ENCODE peak calls at places on chromosomes 2 and 18, in seven cellular contexts. G is transverse colon, P is prostate gland, A is vagina, I is K562, M is upper lobe of left lung, H is stomach. D is an unnamed sample.

GRCh38 chr18:51724790-51725721 is 527.6 kb upstream of the MEX3C start:
- DNase-seq in G (no peak), P (no peak), A (no peak), I (no peak), M (no peak), H (no peak), D (no peak)

GRCh38 chr2:28810384-28811285 is at the start of gene SPDYA:
- DNase-seq in G (peak; percentile 69), P (peak; percentile 61), A (no peak), I (no peak), M (peak; percentile 81), H (peak; percentile 76), D (peak; percentile 90)

GRCh38 chr2:144343135-144343534 is 176.8 kb downstream of the ZEB2 start:
- DNase-seq in G (no peak), P (no peak), A (no peak), I (no peak), M (no peak), H (no peak), D (no peak)

GRCh38 chr2:15846626-15847025 is 93.7 kb upstream of the MYCN start:
- DNase-seq in G (no peak), P (no peak), A (peak; percentile 89), I (no peak), M (no peak), H (no peak), D (no peak)

GRCh38 chr2:216774620-216775019 is 79.3 kb upstream of the IGFBP5 start:
- DNase-seq in G (peak; percentile 18), P (no peak), A (peak; percentile 74), I (peak; percentile 57), M (no peak), H (no peak), D (no peak)

GRCh38 chr2:123179526-123179925 is 845.6 kb upstream of the CNTNAP5 start:
- DNase-seq in G (no peak), P (no peak), A (no peak), I (no peak), M (no peak), H (no peak), D (no peak)

GRCh38 chr2:6913415-6914157 is 3.6 kb upstream of the RNF144A start:
- DNase-seq in G (no peak), P (no peak), A (no peak), I (no peak), M (no peak), H (no peak), D (no peak)

GRCh38 chr2:26613241-26614204 is 27.6 kb downstream of the CIB4 start:
- DNase-seq in G (no peak), P (no peak), A (peak; percentile 70), I (no peak), M (peak; percentile 57), H (no peak), D (peak; percentile 56)

GRCh38 chr2:172380436-172381274 is 46.7 kb upstream of the ITGA6 start:
- DNase-seq in G (no peak), P (no peak), A (no peak), I (no peak), M (no peak), H (no peak), D (no peak)

GRCh38 chr2:101152195-101153076 is 1.3 kb upstream of the TBC1D8 start:
- DNase-seq in G (peak; percentile 66), P (peak; percentile 53), A (no peak), I (peak; percentile 56), M (peak; percentile 74), H (peak; percentile 48), D (peak; percentile 82)

GRCh38 chr2:179551545-179552045 is 287.0 kb upstream of the SESTD1 start:
- DNase-seq in G (no peak), P (no peak), A (no peak), I (no peak), M (no peak), H (no peak), D (no peak)

GRCh38 chr2:147214900-147215299 is 629.9 kb upstream of the ACVR2A start:
- DNase-seq in G (no peak), P (no peak), A (no peak), I (no peak), M (no peak), H (no peak), D (no peak)

GRCh38 chr2:205764502-205764815 is 82.2 kb downstream of the NRP2 start:
- DNase-seq in G (no peak), P (no peak), A (no peak), I (no peak), M (no peak), H (no peak), D (no peak)

GRCh38 chr2:205766765-205767359 is 84.6 kb downstream of the NRP2 start:
- DNase-seq in G (peak; percentile 68), P (peak; percentile 76), A (no peak), I (peak; percentile 50), M (peak; percentile 65), H (peak; percentile 75), D (no peak)

GRCh38 chr2:205762883-205763282 is 80.6 kb downstream of the NRP2 start:
- DNase-seq in G (no peak), P (no peak), A (no peak), I (no peak), M (no peak), H (no peak), D (no peak)

GRCh38 chr2:205765147-205765546 is 82.8 kb downstream of the NRP2 start:
- DNase-seq in G (no peak), P (no peak), A (no peak), I (no peak), M (no peak), H (no peak), D (no peak)

DNA sequence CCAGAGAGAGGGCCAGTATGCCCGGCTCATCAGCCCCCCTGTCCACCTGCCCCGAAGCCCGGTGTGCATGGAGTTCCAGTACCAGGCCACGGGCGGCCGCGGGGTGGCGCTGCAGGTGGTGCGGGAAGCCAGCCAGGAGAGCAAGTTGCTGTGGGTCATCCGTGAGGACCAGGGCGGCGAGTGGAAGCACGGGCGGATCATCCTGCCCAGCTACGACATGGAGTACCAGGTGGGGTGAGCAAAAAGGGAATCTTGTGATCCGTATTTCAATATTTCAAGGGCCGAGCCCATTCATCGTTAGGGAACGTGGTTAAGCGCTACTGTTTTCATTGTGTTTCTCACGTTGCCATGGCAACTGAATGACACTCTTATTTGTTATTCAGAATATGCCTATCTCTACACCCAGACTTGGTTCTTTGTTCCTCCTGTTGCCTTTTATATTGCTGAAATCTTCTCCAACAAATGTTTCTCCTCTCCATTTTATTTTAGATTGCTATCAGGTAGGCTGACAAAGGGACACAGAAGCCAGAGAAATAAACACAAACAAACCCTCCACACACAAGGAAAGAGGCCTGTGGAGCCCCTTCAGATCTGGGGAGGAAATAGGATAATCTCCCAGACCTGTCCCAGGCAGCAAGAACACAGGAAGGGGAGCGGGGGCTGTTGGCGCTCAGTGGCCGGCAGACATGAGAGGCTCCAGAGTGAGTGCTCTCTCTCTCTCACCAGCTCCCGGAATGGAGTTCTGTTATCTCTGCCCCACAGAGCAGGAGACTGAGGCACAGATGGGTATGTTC is 81.6 kb downstream of the NRP2 start:
- DNase-seq in G (peak; percentile 72), P (no peak), A (no peak), I (peak; percentile 53), M (no peak), H (peak; percentile 50), D (no peak)
- TF ChIP-seq POLR2AphosphoS5 in G (peak; percentile 18), P (no peak), A (no peak), I (no peak), M (peak; percentile 30), H (no peak), D (peak; percentile 55)

GRCh38 chr18:79662051-79662450 is 17.6 kb upstream of the CTDP1 start:
- DNase-seq in G (no peak), P (no peak), A (no peak), I (no peak), M (no peak), H (no peak), D (no peak)

GRCh38 chr18:79659733-79660132 is 19.9 kb upstream of the CTDP1 start:
- DNase-seq in G (no peak), P (no peak), A (no peak), I (no peak), M (no peak), H (no peak), D (no peak)

GRCh38 chr18:79657342-79657996 is 22.1 kb upstream of the CTDP1 start:
- DNase-seq in G (no peak), P (peak; percentile 74), A (no peak), I (no peak), M (no peak), H (no peak), D (no peak)
- TF ChIP-seq CTCF in G (no peak), P (no peak), A (no peak), I (no peak), M (no peak), H (no peak), D (no peak)

GRCh38 chr2:240455227-240455718 is 19.8 kb downstream of the GPC1 start:
- DNase-seq in G (no peak), P (no peak), A (no peak), I (no peak), M (no peak), H (no peak), D (no peak)
- H3K4me1 ChIP-seq in G (peaks cover 6% of the 10 kb centered on the region), P (peaks cover 36% of the 10 kb centered on the region), A (peaks cover 67% of the 10 kb centered on the region), I (peaks cover 54% of the 10 kb centered on the region), M (peaks cover 21% of the 10 kb centered on the region), H (peaks cover 46% of the 10 kb centered on the region), D (peaks cover 23% of the 10 kb centered on the region)

GRCh38 chr2:43225093-43225787 is 1.2 kb downstream of the ZFP36L2 start:
- DNase-seq in G (peak; percentile 65), P (peak; percentile 37), A (no peak), I (peak; percentile 78), M (peak; percentile 63), H (peak; percentile 67), D (peak; percentile 92)
- TF ChIP-seq POLR2AphosphoS5 in G (peak; percentile 83), P (peak; percentile 37), A (no peak), I (no peak), M (no peak), H (peak; percentile 2), D (peak; percentile 89)